ENCODE peak calls at places on chromosome 15, in eight cellular contexts. Z is heart left ventricle, Y is neural crest cell, R is A549, U is H9, H is mucosa of descending colon, B is fibroblast of the aortic adventitia, Q is progenitor cell of endocrine pancreas. O is an unnamed sample.

GRCh38 chr15:73796266-73796939 is 43.3 kb upstream of the INSYN1 start:
- DNase-seq in Z (peak), Y (no peak), R (no peak), U (no peak), H (no peak), B (no peak), Q (no peak), O (no peak)

GRCh38 chr15:35281515-35281914 is 196.4 kb upstream of the NANOGP8 start:
- DNase-seq in Z (no peak), Y (no peak), R (no peak), U (no peak), H (no peak), B (peak), Q (no peak), O (no peak)

GRCh38 chr15:88476635-88477038 is 9.1 kb downstream of the MRPS11 start:
- DNase-seq in Z (no peak), Y (peak), R (peak), U (peak), H (no peak), B (peak), Q (no peak), O (peak)

GRCh38 chr15:52220251-52220650 is 29.1 kb upstream of the GNB5 start:
- DNase-seq in Z (no peak), Y (no peak), R (no peak), U (no peak), H (no peak), B (no peak), Q (no peak), O (no peak)

GRCh38 chr15:90000175-90000923 is 775 bp upstream of the ZNF710 start:
- DNase-seq in Z (peak), Y (peak), R (no peak), U (no peak), H (peak), B (peak), Q (peak), O (peak)

GRCh38 chr15:72998681-72999466 is 53.4 kb upstream of the NEO1 start:
- DNase-seq in Z (no peak), Y (no peak), R (no peak), U (peak), H (peak), B (no peak), Q (no peak), O (no peak)

GRCh38 chr15:95653361-95653805 is 677.1 kb upstream of the NR2F2 start:
- DNase-seq in Z (no peak), Y (no peak), R (no peak), U (no peak), H (no peak), B (no peak), Q (no peak), O (no peak)

GRCh38 chr15:77440378-77440999 is 19.8 kb downstream of the HMG20A start:
- DNase-seq in Z (no peak), Y (no peak), R (no peak), U (no peak), H (no peak), B (peak), Q (no peak), O (no peak)

GRCh38 chr15:89019436-89019835 is 68.8 kb upstream of the ABHD2 start:
- DNase-seq in Z (no peak), Y (no peak), R (no peak), U (no peak), H (no peak), B (peak), Q (no peak), O (no peak)

GRCh38 chr15:87322845-87323244 is 933.7 kb downstream of the NTRK3 start:
- DNase-seq in Z (no peak), Y (no peak), R (no peak), U (no peak), H (no peak), B (no peak), Q (no peak), O (no peak)

GRCh38 chr15:51076898-51077564 is 17.7 kb downstream of the TNFAIP8L3 start:
- DNase-seq in Z (peak), Y (no peak), R (no peak), U (peak), H (peak), B (peak), Q (no peak), O (no peak)

GRCh38 chr15:70253461-70254156 is 155.9 kb upstream of the TLE3 start:
- DNase-seq in Z (no peak), Y (no peak), R (no peak), U (no peak), H (no peak), B (no peak), Q (no peak), O (no peak)

GRCh38 chr15:95266481-95267061 is 1035.2 kb downstream of the MCTP2 start:
- DNase-seq in Z (no peak), Y (no peak), R (no peak), U (no peak), H (no peak), B (peak), Q (no peak), O (no peak)

GRCh38 chr15:45539680-45540079 is 17.1 kb upstream of the SLC30A4 start:
- DNase-seq in Z (no peak), Y (no peak), R (no peak), U (no peak), H (no peak), B (no peak), Q (no peak), O (no peak)

GRCh38 chr15:75720787-75721461 is 8.3 kb upstream of the CSPG4 start:
- DNase-seq in Z (peak), Y (no peak), R (peak), U (peak), H (peak), B (no peak), Q (no peak), O (no peak)

GRCh38 chr15:55515991-55516776 is 8.2 kb upstream of the DNAAF4 start:
- DNase-seq in Z (no peak), Y (no peak), R (no peak), U (no peak), H (no peak), B (no peak), Q (no peak), O (no peak)

GRCh38 chr15:73697033-73697467 is 12.9 kb downstream of the CD276 start:
- DNase-seq in Z (peak), Y (peak), R (no peak), U (peak), H (peak), B (peak), Q (no peak), O (peak)

GRCh38 chr15:38588672-38589071 is 24.1 kb upstream of the RASGRP1 start:
- DNase-seq in Z (no peak), Y (no peak), R (no peak), U (no peak), H (no peak), B (peak), Q (no peak), O (no peak)

GRCh38 chr15:88636039-88636438 is 2.8 kb upstream of the ISG20 start:
- DNase-seq in Z (no peak), Y (no peak), R (no peak), U (peak), H (peak), B (no peak), Q (no peak), O (no peak)

GRCh38 chr15:33656090-33656670 is 312.1 kb upstream of the CHRM5 start:
- DNase-seq in Z (no peak), Y (no peak), R (no peak), U (no peak), H (no peak), B (no peak), Q (no peak), O (no peak)

GRCh38 chr15:33649217-33649933 is 318.9 kb upstream of the CHRM5 start:
- DNase-seq in Z (no peak), Y (no peak), R (no peak), U (no peak), H (no peak), B (no peak), Q (no peak), O (no peak)

GRCh38 chr15:33660151-33660550 is 308.1 kb upstream of the CHRM5 start:
- DNase-seq in Z (no peak), Y (no peak), R (no peak), U (no peak), H (no peak), B (no peak), Q (no peak), O (no peak)

GRCh38 chr15:33655488-33655887 is 312.8 kb upstream of the CHRM5 start:
- DNase-seq in Z (no peak), Y (no peak), R (no peak), U (no peak), H (no peak), B (no peak), Q (no peak), O (no peak)

DNA sequence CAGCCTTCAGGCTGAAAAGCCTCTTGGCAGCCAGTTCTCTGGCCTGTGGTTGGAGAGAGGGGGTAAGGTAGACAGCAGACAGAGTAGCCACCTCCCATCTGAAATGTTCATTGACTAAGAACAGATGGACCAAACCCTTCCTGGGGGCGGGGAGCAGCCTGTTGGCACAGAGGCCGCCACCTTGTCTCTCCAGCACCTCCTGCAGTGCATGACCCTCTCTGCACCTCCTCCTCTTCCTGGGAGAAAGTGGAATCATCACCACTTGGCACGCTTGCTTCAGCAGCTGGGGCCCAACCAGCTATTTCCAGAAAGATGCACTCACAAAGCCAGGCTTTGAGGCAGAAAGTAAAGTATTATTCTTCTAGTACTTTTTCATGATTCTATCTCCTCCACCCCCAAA is 313.4 kb upstream of the CHRM5 start:
- DNase-seq in Z (no peak), Y (no peak), R (no peak), U (peak), H (no peak), B (peak), Q (no peak), O (no peak)
- TF ChIP-seq CTCF in Z (no peak), Y (no peak), R (no peak), U (peak), H (no peak), B (no peak), Q (no peak), O (no peak)

GRCh38 chr15:79221696-79222095 is 60.8 kb upstream of the ANKRD34C start:
- DNase-seq in Z (no peak), Y (no peak), R (no peak), U (no peak), H (no peak), B (no peak), Q (no peak), O (no peak)

GRCh38 chr15:79219393-79220056 is 63.0 kb upstream of the ANKRD34C start:
- DNase-seq in Z (no peak), Y (no peak), R (no peak), U (no peak), H (no peak), B (no peak), Q (no peak), O (no peak)

GRCh38 chr15:79213650-79214049 is 68.9 kb upstream of the ANKRD34C start:
- DNase-seq in Z (no peak), Y (no peak), R (no peak), U (no peak), H (no peak), B (no peak), Q (no peak), O (no peak)

GRCh38 chr15:79218588-79219200 is 63.8 kb upstream of the ANKRD34C start:
- DNase-seq in Z (no peak), Y (no peak), R (peak), U (no peak), H (no peak), B (peak), Q (no peak), O (no peak)
- TF ChIP-seq CTCF in Z (no peak), Y (peak), R (no peak), U (peak), H (no peak), B (peak), Q (peak), O (peak)

GRCh38 chr15:71295242-71296031 is 180.2 kb downstream of the THSD4 start:
- DNase-seq in Z (no peak), Y (no peak), R (peak), U (no peak), H (no peak), B (peak), Q (no peak), O (no peak)
- TF ChIP-seq CTCF in Z (no peak), Y (no peak), R (no peak), U (no peak), H (no peak), B (no peak), Q (no peak), O (no peak)

DNA sequence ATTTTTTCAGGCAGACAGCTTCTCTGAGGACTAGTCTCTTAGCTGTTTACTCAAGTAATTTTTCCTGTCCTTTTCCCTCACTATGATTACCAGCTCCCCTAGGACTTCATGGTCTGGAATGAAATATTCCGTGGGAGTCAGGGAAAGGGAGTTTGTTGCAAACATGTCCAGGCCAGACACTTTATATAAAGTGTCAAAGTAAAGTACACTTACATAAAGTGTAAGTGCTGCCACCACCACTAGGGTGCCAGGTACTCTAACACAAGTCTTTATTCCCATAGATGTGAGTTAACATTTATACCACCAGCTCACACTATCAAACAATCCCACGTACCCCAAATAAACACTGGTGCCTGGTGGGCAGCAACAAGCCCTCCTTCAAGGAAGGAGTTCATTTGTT is 179.8 kb downstream of the SNRPN start:
- DNase-seq in Z (no peak), Y (no peak), R (no peak), U (no peak), H (no peak), B (peak), Q (no peak), O (no peak)
- TF ChIP-seq CTCF in Z (no peak), Y (peak), R (no peak), U (peak), H (no peak), B (peak), Q (peak), O (peak)

DNA sequence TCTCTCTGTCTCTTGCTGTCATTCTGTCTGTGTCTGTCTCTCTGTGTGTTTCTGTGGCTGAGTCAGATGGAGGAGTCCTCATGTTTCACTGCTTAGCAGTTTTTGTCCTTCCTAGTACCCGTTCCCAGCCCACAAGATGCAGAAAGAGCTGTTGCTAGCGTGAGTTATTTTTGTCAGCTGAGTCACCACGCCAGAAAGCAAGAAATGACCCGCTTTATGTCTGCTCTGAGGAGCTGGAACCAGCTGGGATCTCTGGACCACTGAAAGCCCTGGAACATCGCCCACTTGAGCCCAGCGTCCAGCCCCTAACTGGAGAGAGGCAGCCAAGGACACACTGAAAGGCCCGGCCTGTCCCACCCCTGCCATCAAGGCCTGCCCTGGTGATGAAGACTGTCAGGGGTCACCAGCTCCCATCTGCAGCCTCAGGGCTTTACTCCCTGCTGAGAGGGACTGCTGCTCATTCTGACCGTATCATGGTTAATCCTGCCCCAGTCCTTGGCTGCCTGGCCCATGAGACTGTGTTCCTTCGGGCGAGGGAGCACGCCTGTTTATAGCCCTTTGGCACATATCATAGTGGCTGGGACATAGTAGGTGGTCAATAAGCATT is 101.7 kb upstream of the TPM1 start:
- DNase-seq in Z (peak), Y (no peak), R (peak), U (no peak), H (peak), B (peak), Q (no peak), O (no peak)
- TF ChIP-seq CTCF in Z (no peak), Y (no peak), R (no peak), U (no peak), H (no peak), B (no peak), Q (no peak), O (no peak)

DNA sequence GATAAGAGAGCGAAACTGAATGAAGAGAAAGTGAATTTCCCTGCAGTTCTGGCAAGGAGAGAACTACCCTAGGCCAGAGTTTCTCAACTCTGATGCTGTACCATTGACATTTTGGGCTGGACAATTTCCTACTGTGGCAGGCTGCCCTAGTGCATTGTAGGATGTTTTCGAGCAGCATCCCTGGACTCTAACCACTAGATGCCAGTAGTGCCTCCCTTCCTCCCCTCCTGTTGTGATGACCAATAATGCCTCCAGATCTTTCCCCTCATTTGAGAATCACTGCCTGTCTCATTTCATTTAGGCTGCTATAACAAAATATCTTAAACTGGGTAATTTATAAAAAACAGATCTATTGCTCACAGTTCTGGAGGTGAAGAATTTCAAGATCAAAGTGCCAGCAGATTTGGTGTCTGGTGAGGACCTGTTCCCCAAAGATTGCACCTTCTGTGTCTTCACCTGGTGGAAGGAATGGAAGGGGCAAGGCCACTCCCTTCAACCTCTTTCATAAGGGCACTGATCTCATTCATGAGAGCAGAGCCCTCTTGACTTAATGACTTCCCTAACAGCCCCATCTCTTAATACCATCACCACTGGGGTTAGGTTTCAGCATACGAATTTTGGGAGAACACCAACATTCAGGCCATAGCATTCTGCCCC is 188.9 kb upstream of the MEIS2 start:
- DNase-seq in Z (no peak), Y (no peak), R (no peak), U (peak), H (no peak), B (peak), Q (no peak), O (peak)
- TF ChIP-seq CTCF in Z (no peak), Y (peak), R (no peak), U (peak), H (no peak), B (peak), Q (peak), O (peak)

GRCh38 chr15:27804569-27805260 is 294.4 kb downstream of the OCA2 start:
- DNase-seq in Z (no peak), Y (no peak), R (no peak), U (no peak), H (no peak), B (no peak), Q (no peak), O (no peak)

GRCh38 chr15:27806396-27806795 is 292.7 kb downstream of the OCA2 start:
- DNase-seq in Z (no peak), Y (no peak), R (no peak), U (no peak), H (no peak), B (no peak), Q (no peak), O (no peak)

GRCh38 chr15:27813139-27813538 is 286.0 kb downstream of the OCA2 start:
- DNase-seq in Z (no peak), Y (no peak), R (no peak), U (no peak), H (no peak), B (no peak), Q (no peak), O (no peak)

GRCh38 chr15:27805261-27806220 is 293.6 kb downstream of the OCA2 start:
- DNase-seq in Z (no peak), Y (no peak), R (no peak), U (no peak), H (no peak), B (no peak), Q (no peak), O (no peak)

GRCh38 chr15:27808182-27808581 is 290.9 kb downstream of the OCA2 start:
- DNase-seq in Z (no peak), Y (no peak), R (no peak), U (no peak), H (no peak), B (no peak), Q (no peak), O (no peak)
- TF ChIP-seq CTCF in Z (no peak), Y (no peak), R (no peak), U (no peak), H (no peak), B (no peak), Q (no peak), O (no peak)

GRCh38 chr15:101277038-101277822 is at the start of gene SELENOS:
- DNase-seq in Z (peak), Y (peak), R (peak), U (peak), H (peak), B (peak), Q (peak), O (peak)
- TF ChIP-seq CTCF in Z (no peak), Y (no peak), R (no peak), U (no peak), H (no peak), B (no peak), Q (no peak), O (no peak)

DNA sequence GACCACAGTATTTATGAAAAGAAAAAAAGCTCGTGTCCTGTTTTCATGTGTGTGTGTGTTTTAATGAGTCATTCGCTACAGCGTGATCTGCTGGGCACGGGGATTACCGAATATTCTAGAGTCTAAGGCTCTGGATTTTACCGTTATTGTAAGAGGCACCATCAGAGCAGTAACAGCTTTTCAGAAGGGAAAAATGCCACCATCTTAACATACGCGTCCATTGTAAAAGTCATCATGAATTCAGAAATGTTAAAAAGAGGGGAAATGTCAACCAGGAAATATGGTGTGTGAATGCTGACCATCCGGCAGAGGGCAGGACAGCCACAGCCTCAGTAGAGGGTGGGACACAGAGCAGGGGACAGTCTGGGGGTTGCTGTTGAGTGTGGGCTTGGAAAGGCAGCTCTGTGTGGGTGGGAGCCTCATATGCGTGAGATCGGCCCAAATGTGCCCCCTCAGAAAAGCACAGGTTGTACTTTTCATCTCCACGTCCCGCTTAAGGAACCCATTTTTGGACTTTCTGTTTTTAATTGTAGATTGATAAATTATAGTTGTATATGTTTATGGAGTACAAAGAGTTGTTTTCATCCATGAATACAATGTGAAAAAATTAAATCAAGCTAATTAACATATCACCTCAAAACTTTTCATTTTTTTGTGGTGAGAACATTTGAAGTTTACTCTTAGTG is 69.6 kb downstream of the ASB7 start:
- DNase-seq in Z (no peak), Y (peak), R (peak), U (peak), H (no peak), B (peak), Q (no peak), O (peak)
- TF ChIP-seq CTCF in Z (peak), Y (peak), R (peak), U (peak), H (no peak), B (peak), Q (peak), O (peak)